ENCODE peak calls at places on chromosome X, in six cellular contexts. One of them, this sample, is unnamed.

GRCh38 chrX:44183329-44183728 is 160.1 kb downstream of the EFHC2 start:
- DNase-seq in ELF-1: no peak
- DNase-seq in Ammon's horn: peak; percentile 27
- DNase-seq in posterior vena cava: no peak
- DNase-seq in astrocyte of the spinal cord: no peak
- DNase-seq in NCI-H446: no peak
- DNase-seq in this sample: no peak

GRCh38 chrX:91122141-91122540 is 312.5 kb upstream of the PABPC5 start:
- DNase-seq in posterior vena cava: no peak
- DNase-seq in NCI-H446: no peak
- DNase-seq in Ammon's horn: no peak
- DNase-seq in astrocyte of the spinal cord: no peak
- DNase-seq in ELF-1: no peak
- DNase-seq in this sample: no peak

GRCh38 chrX:68838571-68838910 is 9.7 kb downstream of the EFNB1 start:
- DNase-seq in ELF-1: no peak
- DNase-seq in NCI-H446: no peak
- DNase-seq in Ammon's horn: no peak
- DNase-seq in posterior vena cava: peak; percentile 29
- DNase-seq in astrocyte of the spinal cord: no peak
- DNase-seq in this sample: no peak

GRCh38 chrX:13220916-13221315 is 98.9 kb downstream of the ATXN3L start:
- DNase-seq in NCI-H446: no peak
- DNase-seq in posterior vena cava: no peak
- DNase-seq in Ammon's horn: no peak
- DNase-seq in ELF-1: no peak
- DNase-seq in astrocyte of the spinal cord: peak; percentile 75
- DNase-seq in this sample: peak; percentile 28

GRCh38 chrX:4762196-4762595 is 1048.7 kb upstream of the PRKX start:
- DNase-seq in posterior vena cava: no peak
- DNase-seq in ELF-1: no peak
- DNase-seq in Ammon's horn: no peak
- DNase-seq in NCI-H446: no peak
- DNase-seq in astrocyte of the spinal cord: no peak
- DNase-seq in this sample: no peak

GRCh38 chrX:70313503-70313902 is 23.6 kb downstream of the KIF4A start:
- DNase-seq in posterior vena cava: no peak
- DNase-seq in astrocyte of the spinal cord: peak; percentile 50
- DNase-seq in NCI-H446: no peak
- DNase-seq in ELF-1: no peak
- DNase-seq in Ammon's horn: no peak
- DNase-seq in this sample: no peak

GRCh38 chrX:119885554-119886428 is 9.9 kb upstream of the AKAP14 start:
- DNase-seq in Ammon's horn: no peak
- DNase-seq in NCI-H446: no peak
- DNase-seq in posterior vena cava: no peak
- DNase-seq in astrocyte of the spinal cord: peak; percentile 9
- DNase-seq in ELF-1: peak; percentile 16
- DNase-seq in this sample: peak; percentile 7

GRCh38 chrX:96721398-96721797 is 36.8 kb downstream of the DIAPH2 start:
- DNase-seq in ELF-1: no peak
- DNase-seq in posterior vena cava: no peak
- DNase-seq in Ammon's horn: no peak
- DNase-seq in astrocyte of the spinal cord: no peak
- DNase-seq in NCI-H446: no peak
- DNase-seq in this sample: no peak

GRCh38 chrX:143635915-143636314 is at the start of gene SLITRK4:
- DNase-seq in posterior vena cava: no peak
- DNase-seq in Ammon's horn: peak; percentile 18
- DNase-seq in astrocyte of the spinal cord: no peak
- DNase-seq in NCI-H446: no peak
- DNase-seq in ELF-1: peak; percentile 86
- DNase-seq in this sample: no peak

GRCh38 chrX:54530358-54530900 is 410 bp downstream of the GNL3L start:
- DNase-seq in ELF-1: no peak
- DNase-seq in astrocyte of the spinal cord: no peak
- DNase-seq in Ammon's horn: no peak
- DNase-seq in posterior vena cava: no peak
- DNase-seq in NCI-H446: no peak
- DNase-seq in this sample: peak; percentile 13